ENCODE peak calls at places on chromosomes 7 and 10, in seven cellular contexts. One of them, this sample, is unnamed.

GRCh38 chr7:75981450-75982305 is 12.7 kb downstream of the TMEM120A start:
- DNase-seq in NCI-H748 treated with DMSO at 0.1 percent for 48 hours: no peak
- DNase-seq in HTR-8/SVneo: no peak
- DNase-seq in ascending aorta: no peak
- DNase-seq in astrocyte: no peak
- DNase-seq in body of pancreas: no peak
- DNase-seq in HEK293T: no peak
- DNase-seq in this sample: no peak

GRCh38 chr7:74542558-74543117 is 88.9 kb downstream of the GTF2IRD1 start:
- DNase-seq in astrocyte: no peak
- DNase-seq in body of pancreas: peak
- DNase-seq in HTR-8/SVneo: no peak
- DNase-seq in NCI-H748 treated with DMSO at 0.1 percent for 48 hours: peak
- DNase-seq in HEK293T: no peak
- DNase-seq in ascending aorta: no peak
- DNase-seq in this sample: no peak

GRCh38 chr10:63467833-63468232 is 2.1 kb upstream of the JMJD1C start:
- DNase-seq in astrocyte: no peak
- DNase-seq in ascending aorta: no peak
- DNase-seq in body of pancreas: no peak
- DNase-seq in HEK293T: no peak
- DNase-seq in NCI-H748 treated with DMSO at 0.1 percent for 48 hours: no peak
- DNase-seq in HTR-8/SVneo: peak
- DNase-seq in this sample: no peak

GRCh38 chr7:80275192-80275605 is 140.6 kb downstream of the GNAI1 start:
- DNase-seq in HEK293T: no peak
- DNase-seq in HTR-8/SVneo: no peak
- DNase-seq in NCI-H748 treated with DMSO at 0.1 percent for 48 hours: no peak
- DNase-seq in astrocyte: no peak
- DNase-seq in ascending aorta: no peak
- DNase-seq in body of pancreas: no peak
- DNase-seq in this sample: no peak

GRCh38 chr7:129122751-129123516 is 21.6 kb upstream of the TSPAN33 start:
- DNase-seq in ascending aorta: no peak
- DNase-seq in NCI-H748 treated with DMSO at 0.1 percent for 48 hours: no peak
- DNase-seq in body of pancreas: no peak
- DNase-seq in astrocyte: peak
- DNase-seq in HEK293T: no peak
- DNase-seq in HTR-8/SVneo: no peak
- DNase-seq in this sample: peak

GRCh38 chr10:110822708-110823291 is 48.9 kb upstream of the PDCD4 start:
- DNase-seq in ascending aorta: no peak
- DNase-seq in astrocyte: no peak
- DNase-seq in HTR-8/SVneo: no peak
- DNase-seq in NCI-H748 treated with DMSO at 0.1 percent for 48 hours: no peak
- DNase-seq in HEK293T: no peak
- DNase-seq in body of pancreas: peak
- DNase-seq in this sample: no peak

GRCh38 chr10:125148021-125148439 is 12.3 kb downstream of the CTBP2 start:
- DNase-seq in HTR-8/SVneo: no peak
- DNase-seq in HEK293T: no peak
- DNase-seq in body of pancreas: peak
- DNase-seq in astrocyte: no peak
- DNase-seq in ascending aorta: no peak
- DNase-seq in NCI-H748 treated with DMSO at 0.1 percent for 48 hours: no peak
- DNase-seq in this sample: no peak

GRCh38 chr7:40604601-40605438 is 470.0 kb downstream of the SUGCT start:
- DNase-seq in HTR-8/SVneo: peak
- DNase-seq in body of pancreas: peak
- DNase-seq in HEK293T: peak
- DNase-seq in ascending aorta: no peak
- DNase-seq in astrocyte: peak
- DNase-seq in NCI-H748 treated with DMSO at 0.1 percent for 48 hours: no peak
- DNase-seq in this sample: peak

GRCh38 chr10:109207361-109207760 is 716.0 kb downstream of the XPNPEP1 start:
- DNase-seq in astrocyte: no peak
- DNase-seq in body of pancreas: no peak
- DNase-seq in ascending aorta: no peak
- DNase-seq in HTR-8/SVneo: no peak
- DNase-seq in NCI-H748 treated with DMSO at 0.1 percent for 48 hours: no peak
- DNase-seq in HEK293T: no peak
- DNase-seq in this sample: no peak

GRCh38 chr7:138917771-138918170 is 63.4 kb downstream of the KIAA1549 start:
- DNase-seq in ascending aorta: no peak
- DNase-seq in astrocyte: peak
- DNase-seq in HEK293T: no peak
- DNase-seq in HTR-8/SVneo: no peak
- DNase-seq in body of pancreas: no peak
- DNase-seq in NCI-H748 treated with DMSO at 0.1 percent for 48 hours: no peak
- DNase-seq in this sample: no peak

GRCh38 chr10:95445837-95446347 is 115.3 kb downstream of the SORBS1 start:
- DNase-seq in body of pancreas: peak
- DNase-seq in astrocyte: peak
- DNase-seq in ascending aorta: peak
- DNase-seq in HEK293T: peak
- DNase-seq in HTR-8/SVneo: peak
- DNase-seq in NCI-H748 treated with DMSO at 0.1 percent for 48 hours: no peak
- DNase-seq in this sample: peak

GRCh38 chr7:17176633-17177032 is 121.8 kb upstream of the AHR start:
- DNase-seq in HTR-8/SVneo: no peak
- DNase-seq in body of pancreas: no peak
- DNase-seq in astrocyte: no peak
- DNase-seq in HEK293T: no peak
- DNase-seq in ascending aorta: no peak
- DNase-seq in NCI-H748 treated with DMSO at 0.1 percent for 48 hours: no peak
- DNase-seq in this sample: no peak

GRCh38 chr10:1029838-1030237 is 4.2 kb upstream of the IDI2 start:
- DNase-seq in HTR-8/SVneo: no peak
- DNase-seq in HEK293T: no peak
- DNase-seq in NCI-H748 treated with DMSO at 0.1 percent for 48 hours: no peak
- DNase-seq in astrocyte: no peak
- DNase-seq in ascending aorta: no peak
- DNase-seq in body of pancreas: no peak
- DNase-seq in this sample: no peak

GRCh38 chr10:69359089-69360025 is 57.4 kb downstream of the TACR2 start:
- DNase-seq in astrocyte: no peak
- DNase-seq in ascending aorta: no peak
- DNase-seq in NCI-H748 treated with DMSO at 0.1 percent for 48 hours: no peak
- DNase-seq in body of pancreas: no peak
- DNase-seq in HEK293T: no peak
- DNase-seq in HTR-8/SVneo: no peak
- DNase-seq in this sample: no peak

GRCh38 chr7:24703296-24703695 is 54.0 kb downstream of the GSDME start:
- DNase-seq in NCI-H748 treated with DMSO at 0.1 percent for 48 hours: no peak
- DNase-seq in HEK293T: no peak
- DNase-seq in HTR-8/SVneo: no peak
- DNase-seq in astrocyte: no peak
- DNase-seq in body of pancreas: no peak
- DNase-seq in ascending aorta: no peak
- DNase-seq in this sample: no peak

GRCh38 chr10:108749042-108749441 is 1174.3 kb downstream of the XPNPEP1 start:
- DNase-seq in HTR-8/SVneo: no peak
- DNase-seq in astrocyte: no peak
- DNase-seq in HEK293T: no peak
- DNase-seq in body of pancreas: no peak
- DNase-seq in ascending aorta: no peak
- DNase-seq in NCI-H748 treated with DMSO at 0.1 percent for 48 hours: no peak
- DNase-seq in this sample: no peak

GRCh38 chr7:31228957-31229356 is 111.6 kb downstream of the NEUROD6 start:
- DNase-seq in HEK293T: no peak
- DNase-seq in body of pancreas: no peak
- DNase-seq in ascending aorta: no peak
- DNase-seq in HTR-8/SVneo: no peak
- DNase-seq in NCI-H748 treated with DMSO at 0.1 percent for 48 hours: no peak
- DNase-seq in astrocyte: no peak
- DNase-seq in this sample: no peak